ENCODE peak calls at places on chromosome 13, in six cellular contexts. O, Q, D, J, V and X are unnamed samples.

GRCh38 chr13:44219808-44220544 is 153.6 kb upstream of the SERP2 start:
- DNase-seq in O (peak), Q (no peak), D (no peak), J (no peak), V (no peak), X (peak)

GRCh38 chr13:39415003-39415402 is 188.0 kb downstream of the LHFPL6 start:
- DNase-seq in O (no peak), Q (no peak), D (peak), J (no peak), V (no peak), X (peak)

GRCh38 chr13:70390064-70390463 is 281.8 kb upstream of the KLHL1 start:
- DNase-seq in O (no peak), Q (no peak), D (no peak), J (no peak), V (no peak), X (no peak)

GRCh38 chr13:98200211-98200878 is 23.3 kb upstream of the RNF113B start:
- DNase-seq in O (no peak), Q (no peak), D (no peak), J (no peak), V (no peak), X (no peak)

GRCh38 chr13:23609414-23610186 is 39.4 kb downstream of the TNFRSF19 start:
- DNase-seq in O (no peak), Q (no peak), D (peak), J (no peak), V (peak), X (peak)

GRCh38 chr13:106503272-106503671 is 32.2 kb downstream of the EFNB2 start:
- DNase-seq in O (no peak), Q (no peak), D (no peak), J (no peak), V (no peak), X (no peak)

GRCh38 chr13:29925457-29925856 is 75.0 kb upstream of the UBL3 start:
- DNase-seq in O (no peak), Q (no peak), D (peak), J (peak), V (peak), X (peak)

GRCh38 chr13:21749410-21749809 is 78.5 kb downstream of the FGF9 start:
- DNase-seq in O (no peak), Q (no peak), D (no peak), J (no peak), V (no peak), X (no peak)

GRCh38 chr13:42807866-42808265 is 26.5 kb downstream of the FAM216B start:
- DNase-seq in O (no peak), Q (no peak), D (no peak), J (no peak), V (no peak), X (peak)

GRCh38 chr13:49540552-49540951 is 44.8 kb downstream of the PHF11 start:
- DNase-seq in O (no peak), Q (no peak), D (no peak), J (no peak), V (no peak), X (peak)

GRCh38 chr13:85970727-85971126 is 171.5 kb upstream of the SLITRK6 start:
- DNase-seq in O (no peak), Q (no peak), D (no peak), J (no peak), V (no peak), X (peak)

GRCh38 chr13:59337070-59337469 is 826.7 kb downstream of the DIAPH3 start:
- DNase-seq in O (no peak), Q (no peak), D (peak), J (no peak), V (no peak), X (peak)

GRCh38 chr13:30805603-30806011 is 70.3 kb downstream of the ALOX5AP start:
- DNase-seq in O (no peak), Q (no peak), D (no peak), J (no peak), V (no peak), X (no peak)

GRCh38 chr13:76012091-76012721 is 376.1 kb downstream of the LMO7 start:
- DNase-seq in O (no peak), Q (no peak), D (no peak), J (no peak), V (no peak), X (peak)

GRCh38 chr13:113020323-113021080 is 51.5 kb downstream of the MCF2L start:
- DNase-seq in O (no peak), Q (no peak), D (no peak), J (no peak), V (no peak), X (no peak)

GRCh38 chr13:29917573-29918091 is 67.2 kb upstream of the UBL3 start:
- DNase-seq in O (no peak), Q (no peak), D (no peak), J (no peak), V (no peak), X (peak)

GRCh38 chr13:113620036-113620435 is 35.5 kb downstream of the TFDP1 start:
- DNase-seq in O (no peak), Q (peak), D (no peak), J (no peak), V (no peak), X (no peak)

GRCh38 chr13:53206455-53206854 is 177.8 kb downstream of the OLFM4 start:
- DNase-seq in O (no peak), Q (no peak), D (no peak), J (no peak), V (no peak), X (no peak)

GRCh38 chr13:21050288-21051197 is 10.8 kb downstream of the LATS2 start:
- DNase-seq in O (no peak), Q (no peak), D (no peak), J (no peak), V (peak), X (peak)

GRCh38 chr13:26497991-26498423 is 59.5 kb upstream of the WASF3 start:
- DNase-seq in O (peak), Q (no peak), D (no peak), J (no peak), V (no peak), X (peak)

GRCh38 chr13:35760678-35761308 is 284.3 kb upstream of the MAB21L1 start:
- DNase-seq in O (no peak), Q (no peak), D (no peak), J (no peak), V (no peak), X (no peak)

GRCh38 chr13:73138967-73139491 is 80.2 kb downstream of the KLF5 start:
- DNase-seq in O (no peak), Q (no peak), D (no peak), J (no peak), V (peak), X (no peak)

GRCh38 chr13:73056054-73056962 is 2.5 kb upstream of the KLF5 start:
- DNase-seq in O (peak), Q (no peak), D (no peak), J (no peak), V (no peak), X (peak)

GRCh38 chr13:22040810-22041364 is 370.0 kb downstream of the FGF9 start:
- DNase-seq in O (no peak), Q (peak), D (no peak), J (no peak), V (no peak), X (no peak)

GRCh38 chr13:98285317-98285716 is 108.2 kb upstream of the RNF113B start:
- DNase-seq in O (no peak), Q (no peak), D (no peak), J (no peak), V (no peak), X (no peak)

GRCh38 chr13:52600666-52601065 is 41.6 kb upstream of the HNRNPA1L2 start:
- DNase-seq in O (peak), Q (no peak), D (no peak), J (no peak), V (no peak), X (peak)

GRCh38 chr13:48110132-48110868 is 15.4 kb upstream of the MED4 start:
- DNase-seq in O (peak), Q (no peak), D (no peak), J (no peak), V (no peak), X (peak)

GRCh38 chr13:50284540-50284939 is 269.3 kb downstream of the KCNRG start:
- DNase-seq in O (no peak), Q (no peak), D (no peak), J (no peak), V (no peak), X (no peak)

GRCh38 chr13:111929036-111929616 is 137.8 kb upstream of the SOX1 start:
- DNase-seq in O (peak), Q (no peak), D (no peak), J (peak), V (no peak), X (no peak)

GRCh38 chr13:59658736-59659330 is 504.9 kb downstream of the DIAPH3 start:
- DNase-seq in O (no peak), Q (no peak), D (no peak), J (no peak), V (no peak), X (no peak)

GRCh38 chr13:36801035-36801434 is 18.0 kb upstream of the RFXAP start:
- DNase-seq in O (no peak), Q (no peak), D (no peak), J (no peak), V (no peak), X (no peak)

GRCh38 chr13:33676700-33677048 is 141.3 kb upstream of the RFC3 start:
- DNase-seq in O (peak), Q (no peak), D (peak), J (peak), V (peak), X (peak)
- H3K4me3 ChIP-seq in O (peak), Q (peak), D (peak), J (peak), V (peak), X (peak)

GRCh38 chr13:102197193-102197592 is 204.7 kb downstream of the FGF14 start:
- DNase-seq in O (no peak), Q (no peak), D (no peak), J (no peak), V (no peak), X (peak)
- TF ChIP-seq CTCF in O (no peak), Q (peak), D (peak), J (no peak), V (no peak), X (peak)

GRCh38 chr13:108315273-108315672 is 45.8 kb downstream of the TNFSF13B start:
- DNase-seq in O (no peak), Q (no peak), D (no peak), J (no peak), V (no peak), X (no peak)
- H3K4me3 ChIP-seq in O (no peak), Q (no peak), D (no peak), J (no peak), V (no peak), X (no peak)

DNA sequence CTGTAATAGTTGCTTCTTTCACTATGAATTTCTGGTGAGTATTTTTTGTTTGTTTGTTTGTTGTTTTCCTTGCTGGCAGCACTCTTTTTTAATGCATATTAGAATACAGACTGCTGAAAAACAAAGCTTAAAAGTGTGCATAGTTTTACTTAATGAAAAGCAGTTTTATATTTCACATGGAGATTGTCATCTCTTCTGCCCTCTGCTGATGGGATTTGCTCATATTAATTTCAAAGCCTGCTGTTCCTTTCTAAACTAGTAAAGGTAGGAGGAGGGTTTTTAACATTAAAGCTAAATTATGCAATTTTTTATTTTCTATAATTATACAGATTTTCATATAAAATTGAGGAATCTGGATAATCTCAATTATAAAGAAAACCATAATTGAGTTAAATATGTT is 692.6 kb upstream of the SLITRK1 start:
- DNase-seq in O (no peak), Q (no peak), D (no peak), J (no peak), V (no peak), X (peak)
- TF ChIP-seq CTCF in O (peak), Q (no peak), D (no peak), J (peak), V (no peak), X (peak)

GRCh38 chr13:28819046-28819747 is 942 bp upstream of the MTUS2 start:
- DNase-seq in O (no peak), Q (no peak), D (no peak), J (no peak), V (no peak), X (peak)
- H3K4me3 ChIP-seq in O (peak), Q (peak), D (peak), J (peak), V (no peak), X (no peak)

GRCh38 chr13:110925023-110925608 is 10.2 kb upstream of the ANKRD10 start:
- DNase-seq in O (no peak), Q (no peak), D (no peak), J (no peak), V (no peak), X (peak)
- TF ChIP-seq CTCF in O (peak), Q (no peak), D (peak), J (no peak), V (no peak), X (no peak)

DNA sequence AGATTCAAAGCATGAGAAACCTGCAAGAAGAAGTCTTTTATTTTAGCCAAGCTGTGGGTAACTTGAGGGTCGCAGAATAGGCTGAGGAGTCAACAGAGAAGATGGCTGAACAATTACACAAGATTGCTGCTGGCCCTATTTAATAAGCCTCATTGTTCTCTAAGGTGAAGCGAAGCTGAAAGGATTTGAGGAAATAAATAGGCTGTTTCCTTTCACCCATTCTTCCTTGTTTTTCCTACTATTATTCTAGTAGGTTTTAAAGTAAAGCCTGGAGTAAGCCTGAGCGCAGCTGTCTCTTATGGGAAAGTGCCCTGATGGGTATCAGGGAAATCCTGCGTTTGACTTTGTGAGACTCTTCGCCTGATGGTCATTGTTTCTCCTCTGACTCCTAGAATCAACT is 25.0 kb upstream of the PCCA start:
- DNase-seq in O (no peak), Q (no peak), D (no peak), J (no peak), V (no peak), X (no peak)
- H3K4me3 ChIP-seq in O (no peak), Q (no peak), D (no peak), J (no peak), V (no peak), X (no peak)

DNA sequence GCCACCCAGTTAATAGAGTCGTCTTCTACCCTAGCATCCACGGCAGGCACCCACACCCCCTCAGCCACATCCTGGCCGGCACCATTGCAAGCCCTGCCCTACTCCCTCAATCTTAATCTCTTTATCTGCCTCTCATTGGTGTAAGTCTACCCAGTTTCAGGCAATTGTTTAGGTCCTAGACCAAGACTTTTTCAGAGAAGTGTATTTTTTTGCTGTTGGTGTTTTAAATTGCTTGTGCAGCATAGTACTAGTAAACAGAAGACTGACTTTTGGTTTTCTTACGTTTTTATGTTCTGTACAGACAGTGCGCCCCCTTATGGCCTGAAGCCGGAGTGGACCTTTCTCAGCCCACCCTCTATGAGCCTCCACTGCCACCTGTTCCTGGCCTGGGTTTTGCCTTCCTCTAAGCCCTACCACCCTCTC is 2.3 kb upstream of the LCP1 start:
- DNase-seq in O (no peak), Q (no peak), D (peak), J (peak), V (peak), X (peak)
- TF ChIP-seq CTCF in O (peak), Q (no peak), D (peak), J (peak), V (peak), X (peak)

GRCh38 chr13:77919351-77920294 is 992 bp upstream of the EDNRB start:
- DNase-seq in O (peak), Q (peak), D (peak), J (no peak), V (peak), X (peak)
- H3K4me3 ChIP-seq in O (peak), Q (peak), D (peak), J (peak), V (peak), X (peak)

GRCh38 chr13:94382960-94383359 is 96.5 kb downstream of the DCT start:
- DNase-seq in O (peak), Q (no peak), D (no peak), J (no peak), V (no peak), X (no peak)
- TF ChIP-seq CTCF in O (no peak), Q (no peak), D (no peak), J (no peak), V (no peak), X (no peak)